ENCODE peak calls at places on chromosomes 12 and 14, in six cellular contexts. M is mesendoderm, D is IMR-90, C is H9, Z is neuronal stem cell, R is H1. W is an unnamed sample.

GRCh38 chr12:13067322-13067721 is 23.1 kb downstream of the FAM234B start:
- DNase-seq in C (no peak), M (no peak), D (no peak), R (no peak), Z (no peak), W (no peak)

GRCh38 chr14:32254952-32255679 is 52.0 kb upstream of the RNU6-8 start:
- DNase-seq in C (peak), R (peak), Z (peak), D (peak), M (peak), W (peak)

GRCh38 chr12:1620093-1620492 is 8.9 kb upstream of the WNT5B start:
- DNase-seq in C (no peak), M (no peak), Z (no peak), R (no peak), D (no peak), W (no peak)

GRCh38 chr14:76937181-76938091 is 91.1 kb downstream of the IRF2BPL start:
- DNase-seq in M (peak), R (no peak), D (peak), Z (no peak), C (no peak), W (peak)

GRCh38 chr12:49294086-49294803 is 702 bp upstream of the PRPH start:
- DNase-seq in D (no peak), Z (no peak), R (no peak), C (no peak), M (peak), W (no peak)

GRCh38 chr14:85584481-85584880 is 54.5 kb downstream of the FLRT2 start:
- DNase-seq in R (no peak), D (no peak), M (no peak), Z (no peak), C (no peak), W (no peak)

GRCh38 chr12:49542592-49543160 is 3.8 kb downstream of the KCNH3 start:
- DNase-seq in R (no peak), Z (no peak), D (no peak), M (no peak), C (no peak), W (no peak)

GRCh38 chr12:100956311-100956852 is 161.8 kb downstream of the ANO4 start:
- DNase-seq in C (no peak), Z (no peak), D (peak), R (no peak), M (no peak), W (peak)

GRCh38 chr14:91509083-91509877 is 830 bp downstream of the PPP4R3A start:
- DNase-seq in R (peak), D (no peak), C (peak), Z (no peak), M (peak), W (no peak)

GRCh38 chr12:55582066-55582465 is 9.8 kb downstream of the OR2AP1 start:
- DNase-seq in C (no peak), R (no peak), D (no peak), Z (no peak), M (no peak), W (no peak)

GRCh38 chr14:24093901-24094838 is at the start of gene PCK2:
- DNase-seq in C (peak), R (peak), D (peak), Z (peak), M (peak), W (peak)

GRCh38 chr12:124441443-124442190 is 125.8 kb downstream of the NCOR2 start:
- DNase-seq in R (no peak), Z (no peak), C (no peak), M (no peak), D (peak), W (peak)

GRCh38 chr12:64278421-64278820 is 56.3 kb upstream of the KICS2 start:
- DNase-seq in M (no peak), R (no peak), C (no peak), D (no peak), Z (no peak), W (no peak)

GRCh38 chr14:45587142-45587541 is 334.1 kb upstream of the MIS18BP1 start:
- DNase-seq in M (no peak), D (no peak), C (no peak), Z (no peak), R (no peak), W (no peak)

GRCh38 chr12:108386704-108387360 is 47.7 kb upstream of the CMKLR1 start:
- DNase-seq in R (no peak), Z (no peak), C (no peak), M (no peak), D (no peak), W (no peak)

GRCh38 chr12:94134226-94134795 is 14.1 kb upstream of the PLXNC1 start:
- DNase-seq in R (no peak), C (no peak), D (peak), Z (no peak), M (peak), W (peak)

GRCh38 chr12:48779869-48780268 is 9.0 kb downstream of the ADCY6 start:
- DNase-seq in Z (no peak), D (peak), R (no peak), M (no peak), C (no peak), W (peak)

GRCh38 chr12:125148316-125148715 is 83.1 kb downstream of the AACS start:
- DNase-seq in C (no peak), R (no peak), M (no peak), Z (no peak), D (no peak), W (no peak)

GRCh38 chr12:39697108-39697507 is 77.5 kb upstream of the ABCD2 start:
- DNase-seq in C (no peak), R (no peak), D (no peak), M (no peak), Z (no peak), W (no peak)

GRCh38 chr12:115542656-115543055 is 734.8 kb downstream of the MED13L start:
- DNase-seq in R (no peak), D (no peak), M (no peak), C (no peak), Z (no peak), W (no peak)

GRCh38 chr12:20000229-20000869 is 368.0 kb upstream of the PDE3A start:
- DNase-seq in C (no peak), Z (no peak), R (no peak), M (peak), D (no peak), W (peak)

GRCh38 chr12:89932950-89933349 is 224.3 kb upstream of the ATP2B1 start:
- DNase-seq in Z (no peak), C (no peak), M (no peak), R (no peak), D (peak), W (no peak)

GRCh38 chr12:130992448-130992847 is 38.7 kb downstream of the ADGRD1 start:
- DNase-seq in D (no peak), Z (no peak), M (no peak), C (no peak), R (no peak), W (no peak)

GRCh38 chr12:110688446-110689001 is 391 bp downstream of the HVCN1 start:
- DNase-seq in C (no peak), M (peak), D (no peak), Z (peak), R (no peak), W (no peak)

GRCh38 chr12:93577222-93577621 is 4.7 kb downstream of the SOCS2 start:
- DNase-seq in Z (no peak), D (no peak), C (no peak), M (no peak), R (no peak), W (no peak)

GRCh38 chr12:121781751-121782615 is 11.5 kb downstream of the RHOF start:
- DNase-seq in C (peak), M (no peak), D (peak), R (no peak), Z (no peak), W (peak)

GRCh38 chr14:69044965-69045555 is 66.0 kb upstream of the ACTN1 start:
- DNase-seq in R (no peak), M (no peak), D (peak), Z (no peak), C (no peak), W (no peak)

GRCh38 chr14:53955671-53956426 is 776 bp downstream of the BMP4 start:
- DNase-seq in M (peak), C (peak), D (no peak), Z (no peak), R (peak), W (peak)

GRCh38 chr12:29103539-29103974 is 45.5 kb upstream of the FAR2 start:
- DNase-seq in C (no peak), Z (no peak), M (no peak), D (no peak), R (no peak), W (no peak)

GRCh38 chr12:83210933-83211332 is 524.2 kb downstream of the TMTC2 start:
- DNase-seq in Z (peak), C (no peak), M (peak), R (no peak), D (no peak), W (no peak)

GRCh38 chr14:63713058-63713457 is 14.8 kb downstream of the SGPP1 start:
- DNase-seq in R (no peak), C (no peak), D (no peak), M (no peak), Z (no peak), W (no peak)

GRCh38 chr12:212799-213526 is 994 bp downstream of the SLC6A12 start:
- DNase-seq in M (no peak), R (no peak), D (peak), Z (no peak), C (no peak), W (no peak)

GRCh38 chr12:68321140-68321539 is 11.0 kb downstream of the MDM1 start:
- DNase-seq in C (no peak), R (no peak), D (no peak), M (no peak), Z (no peak), W (no peak)

GRCh38 chr12:132049876-132050275 is 94.2 kb downstream of the DDX51 start:
- DNase-seq in D (no peak), R (no peak), Z (no peak), M (no peak), C (no peak), W (no peak)

GRCh38 chr14:57533214-57533613 is 39.6 kb upstream of the CCDC198 start:
- DNase-seq in Z (peak), R (no peak), C (no peak), M (peak), D (no peak), W (peak)

GRCh38 chr12:111185206-111185888 is 183.5 kb downstream of the PHETA1 start:
- DNase-seq in R (no peak), Z (no peak), D (no peak), C (no peak), M (no peak), W (no peak)

GRCh38 chr12:54429014-54429471 is 10.0 kb upstream of the ITGA5 start:
- DNase-seq in R (no peak), C (no peak), D (no peak), Z (no peak), M (no peak), W (no peak)

GRCh38 chr12:57078519-57079404 is at the start of gene NEMP1:
- DNase-seq in M (peak), D (peak), Z (peak), C (peak), R (peak), W (peak)

GRCh38 chr12:57080855-57081254 is 2.3 kb upstream of the NEMP1 start:
- DNase-seq in M (no peak), R (no peak), Z (no peak), C (no peak), D (no peak), W (no peak)

DNA sequence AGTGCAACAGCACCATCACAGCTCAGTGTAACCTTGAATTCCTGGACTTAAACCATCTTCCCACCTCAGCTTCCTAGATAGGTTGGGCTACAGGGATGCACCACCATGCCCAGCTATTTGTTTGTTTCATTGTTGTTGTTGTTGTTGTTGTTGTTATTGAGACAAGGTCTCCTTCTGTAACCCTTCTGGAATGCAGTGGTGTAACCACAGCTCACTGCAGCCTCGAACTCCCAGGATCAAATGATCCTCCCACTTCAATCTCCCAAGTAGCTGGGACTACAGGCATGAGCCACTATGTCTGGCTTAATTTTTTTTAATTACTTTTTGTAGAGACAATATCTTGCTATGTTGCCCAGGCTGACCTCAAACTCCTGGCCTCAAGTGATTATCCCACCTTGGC is 1.2 kb upstream of the NEMP1 start:
- DNase-seq in C (no peak), Z (no peak), R (no peak), D (no peak), M (peak), W (peak)
- H3K4me2 ChIP-seq in C (no peak), Z (no peak), R (no peak), D (no peak), M (no peak), W (no peak)

GRCh38 chr12:52200783-52201519 is 9.1 kb upstream of the KRT80 start:
- DNase-seq in R (no peak), D (no peak), M (no peak), C (no peak), Z (no peak), W (no peak)
- H2AK5ac ChIP-seq in R (no peak), D (peak), M (no peak), C (no peak), Z (peak), W (peak)

DNA sequence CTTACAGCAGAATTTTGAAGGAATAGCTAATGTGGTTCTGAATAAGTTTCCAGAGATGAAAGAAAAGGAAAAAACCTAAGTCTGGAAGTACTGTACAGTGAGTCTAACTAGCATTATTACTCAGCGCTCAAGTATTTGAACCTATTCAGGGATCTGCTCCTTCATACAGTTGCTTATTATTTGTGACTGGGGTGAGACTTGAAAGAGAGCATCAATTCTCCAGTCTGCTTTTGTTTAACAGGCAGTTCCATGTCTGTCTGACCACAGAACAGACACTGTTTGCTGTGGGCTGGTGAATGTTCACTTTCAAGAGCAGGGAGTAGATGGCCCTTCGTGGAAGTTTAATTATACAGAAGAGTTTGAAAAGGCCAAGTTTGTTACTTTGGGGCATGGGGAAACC is 9.3 kb downstream of the ETV6 start:
- DNase-seq in R (no peak), C (no peak), D (peak), Z (no peak), M (no peak), W (peak)
- H3K27ac ChIP-seq in R (no peak), C (no peak), D (no peak), Z (no peak), M (no peak), W (peak)

DNA sequence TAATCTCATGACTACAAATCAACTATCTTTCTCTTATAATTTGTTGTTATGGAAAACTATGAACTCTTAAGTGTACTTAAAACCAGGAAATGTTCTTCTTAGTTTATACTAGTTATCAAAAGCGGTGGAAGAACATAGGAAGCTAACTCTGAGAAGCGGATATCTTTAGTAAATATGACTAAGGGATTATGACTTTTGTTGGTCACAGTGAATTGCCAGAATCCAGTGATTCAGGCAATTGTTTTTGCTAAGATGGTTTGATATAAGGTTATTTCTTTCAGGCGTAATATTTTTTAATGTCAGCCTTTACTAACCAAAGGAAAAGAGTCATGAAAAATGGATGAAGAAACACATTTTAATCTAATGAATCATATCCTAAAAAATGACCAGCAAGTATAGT is 473.5 kb downstream of the FOXG1 start:
- DNase-seq in M (no peak), C (no peak), R (no peak), Z (no peak), D (peak), W (peak)
- H3K4me2 ChIP-seq in M (no peak), C (no peak), R (no peak), Z (no peak), D (no peak), W (no peak)

W was measured in mesenchymal stem cell.